ENCODE peak calls at places on chromosomes 4 and X, in seven cellular contexts. L is stimulated activated CD4-positive, alpha-beta T cell treated with anti-CD3 and anti-CD28 coated beads, TNF-alpha, amount 100 ng/mL, for 1 hour; Q is activated CD4-positive, alpha-beta T cell treated with anti-CD3 and anti-CD28 coated beads, Interleukin-2, amount 50 U/mL, for 4 hours; U is foreskin fibroblast; M is H54; B is DMS 273 treated with DMSO at 0.1 percent for 48 hours; N is SW480. E is an unnamed sample.

GRCh38 chr4:101973331-101973730 is 182.8 kb downstream of the BANK1 start:
- DNase-seq in L (no peak), Q (no peak), U (no peak), M (no peak), B (no peak), N (no peak), E (no peak)

GRCh38 chr4:173958445-173958844 is 325.0 kb downstream of the FBXO8 start:
- DNase-seq in L (no peak), Q (no peak), U (no peak), M (no peak), B (no peak), N (peak), E (no peak)

GRCh38 chrX:5113128-5113527 is 1115.5 kb downstream of the NLGN4X start:
- DNase-seq in L (no peak), Q (no peak), U (no peak), M (no peak), B (no peak), N (peak), E (no peak)

GRCh38 chr4:1409079-1409805 is 3.0 kb upstream of the NKX1-1 start:
- DNase-seq in L (no peak), Q (no peak), U (no peak), M (no peak), B (no peak), N (no peak), E (no peak)

GRCh38 chr4:1508161-1509160 is 102.2 kb upstream of the NKX1-1 start:
- DNase-seq in L (no peak), Q (no peak), U (no peak), M (no peak), B (no peak), N (no peak), E (no peak)

GRCh38 chrX:110699109-110699508 is 96.5 kb downstream of the CHRDL1 start:
- DNase-seq in L (no peak), Q (no peak), U (peak), M (peak), B (no peak), N (peak), E (no peak)

GRCh38 chr4:177222776-177223175 is 86.9 kb upstream of the NEIL3 start:
- DNase-seq in L (no peak), Q (no peak), U (no peak), M (no peak), B (no peak), N (no peak), E (no peak)

GRCh38 chr4:121016630-121017029 is 55.7 kb downstream of the NDNF start:
- DNase-seq in L (no peak), Q (no peak), U (no peak), M (no peak), B (no peak), N (peak), E (no peak)

GRCh38 chr4:152099061-152099425 is 338.2 kb upstream of the GATB start:
- DNase-seq in L (no peak), Q (no peak), U (no peak), M (no peak), B (no peak), N (no peak), E (no peak)

GRCh38 chr4:4308800-4309441 is 18.9 kb downstream of the ZBTB49 start:
- DNase-seq in L (no peak), Q (no peak), U (peak), M (no peak), B (no peak), N (no peak), E (no peak)

GRCh38 chrX:152588206-152588605 is 49.5 kb upstream of the GABRQ start:
- DNase-seq in L (no peak), Q (no peak), U (no peak), M (no peak), B (no peak), N (no peak), E (no peak)

GRCh38 chr4:100843897-100844296 is 326.1 kb upstream of the EMCN start:
- DNase-seq in L (no peak), Q (no peak), U (no peak), M (no peak), B (peak), N (no peak), E (no peak)

GRCh38 chr4:63589796-63590195 is 819.5 kb downstream of the TECRL start:
- DNase-seq in L (no peak), Q (no peak), U (no peak), M (no peak), B (no peak), N (no peak), E (no peak)

GRCh38 chrX:70755850-70756249 is 152.7 kb downstream of the TEX11 start:
- DNase-seq in L (peak), Q (peak), U (no peak), M (no peak), B (no peak), N (peak), E (no peak)

GRCh38 chr4:150794706-150795105 is 212.8 kb downstream of the MAB21L2 start:
- DNase-seq in L (no peak), Q (no peak), U (no peak), M (no peak), B (no peak), N (no peak), E (no peak)

GRCh38 chrX:112235547-112235946 is 153.0 kb upstream of the TRPC5 start:
- DNase-seq in L (no peak), Q (no peak), U (no peak), M (no peak), B (no peak), N (no peak), E (no peak)

GRCh38 chrX:46485897-46486296 is 59.3 kb downstream of the ZNF674 start:
- DNase-seq in L (no peak), Q (no peak), U (no peak), M (no peak), B (no peak), N (no peak), E (no peak)

GRCh38 chr4:14532436-14532835 is 469.8 kb upstream of the CPEB2 start:
- DNase-seq in L (no peak), Q (no peak), U (no peak), M (no peak), B (no peak), N (no peak), E (no peak)

GRCh38 chrX:107823456-107823855 is 2.2 kb upstream of the MID2 start:
- DNase-seq in L (no peak), Q (no peak), U (peak), M (no peak), B (no peak), N (peak), E (no peak)

E was measured in COR-L47.